ENCODE peak calls at places on chromosomes 12 and 14, in nine cellular contexts. B is activated T-cell treated with anti-CD3 and anti-CD28 coated beads for 24 hours; H is choroid plexus epithelial cell; K is progenitor cell of endocrine pancreas; X is NCI-H510A; J is EL; G is M059J; M is lower leg skin; N is CD8-positive, alpha-beta T cell. I is an unnamed sample.
A peak's percentile ranks its signal among the peaks of the same experiment; 100 is the strongest.

GRCh38 chr14:54377501-54377900 is 19.3 kb upstream of the CDKN3 start:
- DNase-seq in N (no peak), K (no peak), H (no peak), M (no peak), B (no peak), X (no peak), J (no peak), G (no peak), I (no peak)

GRCh38 chr12:114744696-114745095 is 60.7 kb upstream of the TBX3 start:
- DNase-seq in K (no peak), H (peak; percentile 51), B (no peak), J (peak; percentile 8), X (no peak), N (no peak), M (no peak), G (peak; percentile 71), I (peak; percentile 44)

GRCh38 chr12:123939716-123940626 is 32.7 kb downstream of the CCDC92 start:
- DNase-seq in N (no peak), M (peak; percentile 76), X (no peak), J (no peak), G (no peak), B (no peak), H (no peak), K (no peak), I (no peak)

GRCh38 chr14:24631749-24632335 is 2.1 kb downstream of the GZMB start:
- DNase-seq in K (no peak), G (no peak), H (no peak), B (no peak), N (no peak), X (no peak), M (no peak), J (no peak), I (no peak)

GRCh38 chr14:91935621-91936020 is 11.9 kb downstream of the FBLN5 start:
- DNase-seq in J (no peak), M (no peak), B (no peak), H (no peak), K (no peak), G (no peak), N (no peak), X (no peak), I (no peak)

GRCh38 chr12:101051151-101051550 is 158.9 kb downstream of the SLC5A8 start:
- DNase-seq in H (no peak), K (no peak), N (no peak), B (no peak), X (no peak), M (no peak), J (no peak), G (peak; percentile 32), I (peak; percentile 90)

GRCh38 chr12:12088147-12088546 is 17.4 kb downstream of the BCL2L14 start:
- DNase-seq in H (no peak), B (no peak), X (no peak), G (no peak), N (no peak), J (no peak), M (no peak), K (no peak), I (no peak)

GRCh38 chr12:6052940-6053329 is 71.5 kb downstream of the VWF start:
- DNase-seq in K (no peak), H (peak; percentile 59), J (peak; percentile 79), B (no peak), M (no peak), G (peak; percentile 45), N (no peak), X (no peak), I (peak; percentile 39)

I was measured in fibroblast of the aortic adventitia.